ENCODE peak calls at places on chromosomes 5 and 9, in seven cellular contexts. C, E, Y, U, H, D and O are unnamed samples.

GRCh38 chr5:95285406-95285761 is 490 bp upstream of the MCTP1 start:
- DNase-seq in Y (no peak), D (no peak), C (peak; percentile 12), U (no peak), E (peak; percentile 24), H (no peak), O (peak; percentile 57)

GRCh38 chr5:43096916-43097315 is 23.8 kb upstream of the ZNF131 start:
- DNase-seq in H (no peak), D (no peak), Y (no peak), U (no peak), E (no peak), C (no peak), O (no peak)

GRCh38 chr9:131610231-131610761 is 65.0 kb downstream of the PRRT1B start:
- DNase-seq in U (no peak), C (no peak), Y (no peak), E (no peak), H (no peak), D (no peak), O (no peak)

GRCh38 chr9:123753011-123753410 is 176.9 kb downstream of the DENND1A start:
- DNase-seq in U (no peak), Y (no peak), E (no peak), H (no peak), D (no peak), C (no peak), O (no peak)

GRCh38 chr5:9233712-9234111 is 312.2 kb downstream of the SEMA5A start:
- DNase-seq in U (no peak), Y (no peak), C (no peak), D (no peak), H (no peak), E (no peak), O (no peak)

GRCh38 chr9:123725389-123725788 is 204.5 kb downstream of the DENND1A start:
- DNase-seq in H (peak; percentile 20), E (no peak), C (peak; percentile 79), U (no peak), D (peak; percentile 22), Y (peak; percentile 63), O (peak; percentile 18)

GRCh38 chr5:35202319-35203111 is 27.8 kb downstream of the PRLR start:
- DNase-seq in E (no peak), Y (peak; percentile 50), U (peak; percentile 9), H (no peak), D (peak; percentile 29), C (peak; percentile 39), O (no peak)

GRCh38 chr5:6162175-6162574 is 216.2 kb downstream of the MED10 start:
- DNase-seq in E (no peak), H (no peak), U (no peak), Y (no peak), C (no peak), D (no peak), O (no peak)

GRCh38 chr9:133387680-133388079 is 11.5 kb downstream of the STKLD1 start:
- DNase-seq in C (no peak), H (no peak), D (no peak), U (no peak), Y (no peak), E (no peak), O (peak; percentile 79)